ENCODE peak calls at places on chromosomes 5 and 9, in six cellular contexts. D is kidney; C is naive thymus-derived CD4-positive, alpha-beta T cell; H is mammary epithelial cell; X is skeletal muscle cell; Y is heart left ventricle. O is an unnamed sample.

GRCh38 chr5:98314262-98314661 is 459.2 kb upstream of the RGMB start:
- DNase-seq in D (no peak), C (no peak), H (peak; percentile 82), X (peak; percentile 76), Y (no peak), O (peak; percentile 65)

GRCh38 chr5:117776977-117777376 is 1202.4 kb upstream of the SEMA6A start:
- DNase-seq in D (no peak), C (no peak), H (no peak), X (no peak), Y (no peak), O (no peak)

GRCh38 chr9:137055385-137056364 is 1.8 kb upstream of the ENTPD2 start:
- DNase-seq in D (peak; percentile 96), C (no peak), H (no peak), X (peak; percentile 39), Y (peak; percentile 94), O (no peak)

GRCh38 chr5:107696511-107696910 is 25.8 kb upstream of the EFNA5 start:
- DNase-seq in D (no peak), C (no peak), H (no peak), X (no peak), Y (no peak), O (no peak)

GRCh38 chr5:132483661-132484385 is 6.8 kb downstream of the IRF1 start:
- DNase-seq in D (no peak), C (peak; percentile 6), H (no peak), X (no peak), Y (peak; percentile 46), O (no peak)

GRCh38 chr5:53170748-53171349 is 61.3 kb upstream of the MOCS2 start:
- DNase-seq in D (no peak), C (no peak), H (peak; percentile 52), X (no peak), Y (no peak), O (no peak)

GRCh38 chr9:87887661-87888480 is 5.2 kb downstream of the SPATA31E1 start:
- DNase-seq in D (peak; percentile 46), C (no peak), H (no peak), X (no peak), Y (no peak), O (no peak)

GRCh38 chr9:5492965-5493364 is 17.4 kb upstream of the PDCD1LG2 start:
- DNase-seq in D (no peak), C (no peak), H (peak; percentile 85), X (no peak), Y (no peak), O (no peak)

GRCh38 chr5:80184235-80185023 is 71.4 kb downstream of the SERINC5 start:
- DNase-seq in D (no peak), C (no peak), H (no peak), X (no peak), Y (no peak), O (no peak)

GRCh38 chr5:21919417-21920022 is 933.6 kb downstream of the CDH12 start:
- DNase-seq in D (no peak), C (no peak), H (peak; percentile 22), X (peak; percentile 3), Y (no peak), O (no peak)

GRCh38 chr9:19922476-19923118 is 133.8 kb upstream of the SLC24A2 start:
- DNase-seq in D (no peak), C (no peak), H (peak; percentile 51), X (peak; percentile 44), Y (no peak), O (peak; percentile 3)

GRCh38 chr9:125843646-125844045 is 96.5 kb downstream of the PBX3 start:
- DNase-seq in D (no peak), C (no peak), H (no peak), X (no peak), Y (no peak), O (no peak)

GRCh38 chr5:454936-455335 is 12.0 kb downstream of the EXOC3 start:
- DNase-seq in D (peak; percentile 45), C (no peak), H (no peak), X (no peak), Y (peak; percentile 40), O (no peak)

GRCh38 chr5:18497089-18497488 is 862.8 kb downstream of the TAF11L14 start:
- DNase-seq in D (no peak), C (no peak), H (no peak), X (no peak), Y (no peak), O (no peak)

GRCh38 chr5:334903-335739 is 13.6 kb downstream of the AHRR start:
- DNase-seq in D (no peak), C (no peak), H (no peak), X (no peak), Y (no peak), O (no peak)

GRCh38 chr9:117825609-117826347 is 121.6 kb downstream of the TLR4 start:
- DNase-seq in D (no peak), C (no peak), H (no peak), X (no peak), Y (peak; percentile 38), O (no peak)

GRCh38 chr9:107749787-107750444 is 260.3 kb upstream of the KLF4 start:
- DNase-seq in D (peak; percentile 87), C (peak; percentile 9), H (peak; percentile 88), X (peak; percentile 86), Y (peak; percentile 85), O (peak; percentile 52)

GRCh38 chr5:103424453-103425205 is 138.0 kb downstream of the NUDT12 start:
- DNase-seq in D (no peak), C (no peak), H (no peak), X (no peak), Y (no peak), O (peak; percentile 69)

GRCh38 chr5:132756542-132756941 is 9.3 kb downstream of the CCNI2 start:
- DNase-seq in D (no peak), C (no peak), H (no peak), X (no peak), Y (no peak), O (no peak)

GRCh38 chr5:148864113-148864841 is 37.9 kb downstream of the ADRB2 start:
- DNase-seq in D (no peak), C (no peak), H (no peak), X (no peak), Y (no peak), O (no peak)

GRCh38 chr5:157612071-157612476 is 36.5 kb upstream of the ADAM19 start:
- DNase-seq in D (no peak), C (no peak), H (peak; percentile 97), X (peak; percentile 36), Y (no peak), O (no peak)

GRCh38 chr5:123098767-123099513 is 9.9 kb downstream of the PRDM6 start:
- DNase-seq in D (no peak), C (no peak), H (no peak), X (no peak), Y (peak; percentile 45), O (no peak)

GRCh38 chr5:176609724-176610429 is at the start of gene GPRIN1:
- DNase-seq in D (no peak), C (peak; percentile 51), H (peak; percentile 40), X (no peak), Y (peak; percentile 77), O (no peak)

GRCh38 chr5:34604119-34604675 is 51.9 kb upstream of the RAI14 start:
- DNase-seq in D (no peak), C (no peak), H (peak; percentile 60), X (no peak), Y (no peak), O (no peak)

GRCh38 chr5:92962752-92963151 is 618.3 kb downstream of the NR2F1-AS1 start:
- DNase-seq in D (no peak), C (no peak), H (no peak), X (no peak), Y (no peak), O (no peak)

GRCh38 chr9:88313364-88314220 is 74.7 kb upstream of the SPIN1 start:
- DNase-seq in D (no peak), C (no peak), H (no peak), X (no peak), Y (no peak), O (no peak)

GRCh38 chr5:140107312-140108092 is 6.4 kb upstream of the PURA start:
- DNase-seq in D (peak; percentile 99), C (peak; percentile 89), H (peak; percentile 92), X (peak; percentile 76), Y (peak; percentile 97), O (peak; percentile 51)

GRCh38 chr9:13125261-13125660 is 154.2 kb downstream of the MPDZ start:
- DNase-seq in D (no peak), C (no peak), H (no peak), X (no peak), Y (no peak), O (no peak)

GRCh38 chr9:96168882-96169281 is 133.1 kb downstream of the HSD17B3 start:
- DNase-seq in D (no peak), C (no peak), H (no peak), X (no peak), Y (no peak), O (no peak)
- H3K4me3 ChIP-seq in D (no peak overlapping the region), C (no peak overlapping the region), H (no peak overlapping the region), X (no peak overlapping the region), Y (no peak overlapping the region), O (no peak overlapping the region)

GRCh38 chr9:15135167-15135792 is 171.7 kb downstream of the TTC39B start:
- DNase-seq in D (no peak), C (no peak), H (peak; percentile 57), X (peak; percentile 31), Y (no peak), O (no peak)
- H3K4me3 ChIP-seq in D (peak overlapping the region; percentile 40), C (no peak overlapping the region), H (no peak overlapping the region), X (peak overlapping the region; percentile 17), Y (no peak overlapping the region), O (peak overlapping the region; percentile 52)

DNA sequence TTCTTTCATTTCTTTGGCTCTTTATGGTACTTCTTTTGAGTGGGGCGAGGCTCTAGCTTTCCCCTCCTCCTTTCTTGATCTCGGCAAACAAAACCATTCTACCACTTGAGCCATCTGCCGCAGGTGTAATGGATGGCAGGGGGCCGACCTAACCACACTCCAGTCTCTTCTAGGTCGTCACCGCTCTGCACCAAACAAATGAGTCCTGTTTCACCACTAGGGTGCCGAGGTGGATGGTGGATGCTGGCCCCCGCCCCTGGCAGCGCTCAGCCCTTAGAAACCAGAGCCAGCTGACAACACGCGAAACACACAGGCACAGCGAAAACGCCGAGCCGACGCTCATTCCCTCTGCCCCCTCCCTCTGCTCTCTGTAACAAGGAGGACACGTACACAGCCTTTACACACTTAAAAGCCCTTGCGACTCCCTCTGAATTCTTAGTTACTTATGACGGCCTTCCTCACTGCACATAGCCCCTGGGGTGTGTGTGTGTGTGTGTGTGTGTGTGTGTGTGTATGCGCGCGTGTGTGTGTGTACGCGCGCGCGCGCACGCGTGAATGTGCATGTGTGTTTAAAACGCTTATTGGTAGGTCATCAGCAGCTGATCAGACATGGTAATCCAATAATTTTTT is 199.4 kb downstream of the MEF2C start:
- DNase-seq in D (no peak), C (no peak), H (no peak), X (no peak), Y (no peak), O (no peak)
- H3K4me3 ChIP-seq in D (no peak overlapping the region), C (no peak overlapping the region), H (no peak overlapping the region), X (no peak overlapping the region), Y (no peak overlapping the region), O (no peak overlapping the region)

GRCh38 chr5:1503301-1504243 is 20.2 kb downstream of the LPCAT1 start:
- DNase-seq in D (no peak), C (no peak), H (no peak), X (no peak), Y (peak; percentile 82), O (no peak)
- H3K4me3 ChIP-seq in D (no peak overlapping the region), C (no peak overlapping the region), H (no peak overlapping the region), X (no peak overlapping the region), Y (no peak overlapping the region), O (no peak overlapping the region)

DNA sequence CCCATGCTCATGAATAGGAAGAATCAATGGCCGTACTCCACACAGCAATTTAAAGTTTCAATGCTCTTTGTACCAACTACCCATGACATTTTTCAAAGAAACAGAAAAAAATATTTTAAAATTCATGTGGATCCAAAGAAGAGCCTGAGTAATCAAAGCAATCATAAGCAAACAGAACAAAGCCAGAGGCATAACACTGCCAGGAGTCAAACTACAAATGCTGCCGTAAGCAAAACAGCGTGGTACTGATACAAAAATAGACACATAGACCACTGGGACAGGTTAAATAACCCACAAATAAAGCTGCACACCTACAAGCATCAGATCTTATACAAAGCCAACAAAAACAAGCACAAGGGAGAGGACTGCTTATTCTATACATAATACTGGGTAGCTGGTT is 107.7 kb downstream of the CHSY3 start:
- DNase-seq in D (no peak), C (no peak), H (no peak), X (no peak), Y (no peak), O (no peak)
- H3K4me3 ChIP-seq in D (no peak overlapping the region), C (no peak overlapping the region), H (no peak overlapping the region), X (no peak overlapping the region), Y (no peak overlapping the region), O (no peak overlapping the region)

O was measured in AG04449.